ENCODE peak calls at places on chromosome 7, in eight cellular contexts. B is thoracic aorta, T is left lung, A is IMR-90, H is prostate gland, I is kidney epithelial cell, J is choroid plexus epithelial cell, X is brain microvascular endothelial cell. P is an unnamed sample.

GRCh38 chr7:121440857-121441503 is 44.9 kb upstream of the FAM3C start:
- DNase-seq in B (no peak), T (peak), A (no peak), H (no peak), I (no peak), J (no peak), X (no peak), P (no peak)

GRCh38 chr7:44280636-44280992 is 44.8 kb downstream of the CAMK2B start:
- DNase-seq in B (no peak), T (no peak), A (no peak), H (no peak), I (no peak), J (no peak), X (no peak), P (no peak)

GRCh38 chr7:135678612-135679575 is 16.6 kb downstream of the STMP1 start:
- DNase-seq in B (peak), T (no peak), A (peak), H (peak), I (no peak), J (peak), X (no peak), P (peak)

GRCh38 chr7:64886956-64887545 is 16.0 kb upstream of the ZNF273 start:
- DNase-seq in B (no peak), T (no peak), A (no peak), H (no peak), I (no peak), J (no peak), X (no peak), P (no peak)

GRCh38 chr7:157616426-157616825 is 279.6 kb downstream of the DNAJB6 start:
- DNase-seq in B (no peak), T (no peak), A (no peak), H (no peak), I (no peak), J (no peak), X (no peak), P (no peak)

GRCh38 chr7:151087247-151088018 is 1.2 kb downstream of the AGAP3 start:
- DNase-seq in B (no peak), T (peak), A (peak), H (peak), I (no peak), J (peak), X (no peak), P (peak)

GRCh38 chr7:151802469-151802846 is 74.5 kb downstream of the PRKAG2 start:
- DNase-seq in B (no peak), T (peak), A (no peak), H (no peak), I (no peak), J (no peak), X (no peak), P (no peak)

GRCh38 chr7:8433477-8434289 is at the start of gene NXPH1:
- DNase-seq in B (no peak), T (peak), A (no peak), H (no peak), I (no peak), J (no peak), X (no peak), P (no peak)

GRCh38 chr7:66379761-66380160 is 174.6 kb downstream of the TPST1 start:
- DNase-seq in B (no peak), T (no peak), A (peak), H (no peak), I (no peak), J (peak), X (peak), P (peak)

GRCh38 chr7:7918736-7919448 is 49.7 kb upstream of the GLCCI1 start:
- DNase-seq in B (no peak), T (no peak), A (peak), H (no peak), I (no peak), J (peak), X (no peak), P (no peak)

GRCh38 chr7:6380310-6381095 is 67.3 kb downstream of the DAGLB start:
- DNase-seq in B (no peak), T (no peak), A (no peak), H (no peak), I (no peak), J (no peak), X (no peak), P (no peak)

GRCh38 chr7:18548569-18548968 is 53.0 kb downstream of the HDAC9 start:
- DNase-seq in B (no peak), T (no peak), A (no peak), H (no peak), I (no peak), J (no peak), X (no peak), P (no peak)

GRCh38 chr7:132321387-132321786 is 254.9 kb downstream of the PLXNA4 start:
- DNase-seq in B (no peak), T (no peak), A (no peak), H (no peak), I (no peak), J (peak), X (peak), P (no peak)

GRCh38 chr7:14834456-14834855 is 68.1 kb downstream of the DGKB start:
- DNase-seq in B (no peak), T (no peak), A (peak), H (no peak), I (no peak), J (peak), X (peak), P (peak)

GRCh38 chr7:41107330-41107937 is 595.5 kb downstream of the INHBA start:
- DNase-seq in B (no peak), T (peak), A (peak), H (peak), I (peak), J (peak), X (peak), P (peak)

GRCh38 chr7:159169391-159169790 is 24.7 kb upstream of the VIPR2 start:
- DNase-seq in B (no peak), T (no peak), A (no peak), H (no peak), I (no peak), J (no peak), X (no peak), P (no peak)

GRCh38 chr7:136133491-136133990 is 156.4 kb upstream of the MTPN start:
- DNase-seq in B (no peak), T (no peak), A (peak), H (no peak), I (no peak), J (peak), X (peak), P (no peak)

GRCh38 chr7:91355680-91356435 is 91.6 kb downstream of the FZD1 start:
- DNase-seq in B (no peak), T (no peak), A (no peak), H (no peak), I (no peak), J (no peak), X (no peak), P (no peak)

GRCh38 chr7:7761974-7762769 is 43.8 kb upstream of the RPA3 start:
- DNase-seq in B (no peak), T (no peak), A (peak), H (no peak), I (no peak), J (peak), X (peak), P (peak)

GRCh38 chr7:8197994-8198698 is 63.8 kb downstream of the ICA1 start:
- DNase-seq in B (no peak), T (no peak), A (no peak), H (no peak), I (no peak), J (no peak), X (no peak), P (no peak)

GRCh38 chr7:100835903-100836811 is 8.8 kb upstream of the EPHB4 start:
- DNase-seq in B (no peak), T (no peak), A (no peak), H (peak), I (no peak), J (no peak), X (no peak), P (no peak)

GRCh38 chr7:22726849-22727792 is at the start of gene IL6:
- DNase-seq in B (no peak), T (peak), A (peak), H (peak), I (peak), J (peak), X (peak), P (peak)

GRCh38 chr7:156829669-156830336 is 63.2 kb downstream of the LMBR1 start:
- DNase-seq in B (no peak), T (no peak), A (no peak), H (no peak), I (no peak), J (no peak), X (no peak), P (no peak)

GRCh38 chr7:143850682-143851081 is 51.3 kb downstream of the TCAF1 start:
- DNase-seq in B (no peak), T (no peak), A (no peak), H (no peak), I (no peak), J (no peak), X (no peak), P (no peak)

GRCh38 chr7:46909601-46910051 is 672.3 kb downstream of the TNS3 start:
- DNase-seq in B (no peak), T (no peak), A (peak), H (no peak), I (peak), J (peak), X (peak), P (peak)

GRCh38 chr7:11730725-11731124 is 101.3 kb downstream of the THSD7A start:
- DNase-seq in B (no peak), T (no peak), A (no peak), H (no peak), I (no peak), J (no peak), X (no peak), P (no peak)

GRCh38 chr7:90455163-90456030 is 14.0 kb upstream of the PTTG1IP2 start:
- DNase-seq in B (no peak), T (no peak), A (peak), H (peak), I (peak), J (peak), X (peak), P (peak)

GRCh38 chr7:43537765-43538403 is 45.0 kb upstream of the STK17A start:
- DNase-seq in B (no peak), T (no peak), A (no peak), H (no peak), I (no peak), J (peak), X (no peak), P (peak)

GRCh38 chr7:158377800-158378623 is 209.6 kb downstream of the PTPRN2 start:
- DNase-seq in B (no peak), T (no peak), A (no peak), H (no peak), I (no peak), J (no peak), X (no peak), P (no peak)

GRCh38 chr7:148306759-148307158 is 283.8 kb upstream of the C7orf33 start:
- DNase-seq in B (no peak), T (no peak), A (no peak), H (no peak), I (no peak), J (no peak), X (no peak), P (no peak)

GRCh38 chr7:149293946-149294640 is 32.1 kb downstream of the ZNF783 start:
- DNase-seq in B (no peak), T (no peak), A (no peak), H (no peak), I (no peak), J (no peak), X (no peak), P (no peak)

GRCh38 chr7:50203521-50203920 is 101.0 kb upstream of the IKZF1 start:
- DNase-seq in B (no peak), T (no peak), A (no peak), H (no peak), I (no peak), J (no peak), X (no peak), P (no peak)

GRCh38 chr7:20798081-20798693 is 11.5 kb upstream of the SP8 start:
- DNase-seq in B (no peak), T (peak), A (no peak), H (peak), I (no peak), J (peak), X (no peak), P (no peak)

GRCh38 chr7:23004247-23004520 is 9.7 kb downstream of the HYCC1 start:
- DNase-seq in B (no peak), T (no peak), A (no peak), H (no peak), I (no peak), J (no peak), X (no peak), P (no peak)

GRCh38 chr7:117148971-117149370 is 173.9 kb downstream of the WNT2 start:
- DNase-seq in B (no peak), T (no peak), A (no peak), H (no peak), I (no peak), J (no peak), X (no peak), P (no peak)

GRCh38 chr7:116582806-116583444 is 58.1 kb downstream of the CAV1 start:
- DNase-seq in B (no peak), T (no peak), A (peak), H (no peak), I (no peak), J (peak), X (peak), P (peak)

GRCh38 chr7:155721056-155721455 is 76.6 kb downstream of the RBM33 start:
- DNase-seq in B (no peak), T (no peak), A (no peak), H (no peak), I (no peak), J (no peak), X (no peak), P (no peak)

GRCh38 chr7:139490130-139490529 is 6.7 kb upstream of the KLRG2 start:
- DNase-seq in B (no peak), T (no peak), A (no peak), H (peak), I (peak), J (peak), X (no peak), P (no peak)

DNA sequence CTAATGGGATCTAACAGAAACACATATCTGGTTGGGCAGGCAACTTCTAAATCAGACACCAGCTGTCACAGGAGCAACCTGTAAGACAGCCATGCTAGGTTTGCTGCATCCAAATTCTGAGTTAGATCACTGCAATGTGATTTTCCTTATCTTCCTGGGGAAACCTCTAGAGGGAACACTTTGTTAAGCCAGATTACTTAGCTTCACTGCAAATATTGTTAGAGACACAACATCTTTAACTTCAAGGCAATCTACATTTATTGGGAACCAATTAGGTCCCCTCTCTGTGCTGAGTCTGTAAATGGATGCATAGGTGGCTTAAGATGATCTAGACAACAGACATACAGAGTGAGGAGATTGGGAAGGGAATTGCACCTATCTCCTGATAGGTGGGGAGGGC is 109.7 kb upstream of the ELMO1 start:
- DNase-seq in B (no peak), T (no peak), A (no peak), H (no peak), I (no peak), J (no peak), X (no peak), P (no peak)
- TF ChIP-seq CTCF in B (no peak), T (no peak), A (no peak), H (no peak), I (no peak), J (no peak), X (no peak), P (no peak)

GRCh38 chr7:2595258-2595860 is 36.4 kb upstream of the TTYH3 start:
- DNase-seq in B (no peak), T (peak), A (no peak), H (no peak), I (no peak), J (no peak), X (no peak), P (no peak)

GRCh38 chr7:2594599-2594998 is 35.8 kb downstream of the IQCE start:
- DNase-seq in B (no peak), T (no peak), A (no peak), H (no peak), I (no peak), J (no peak), X (no peak), P (no peak)

GRCh38 chr7:2601065-2601464 is 30.7 kb upstream of the TTYH3 start:
- DNase-seq in B (no peak), T (peak), A (no peak), H (no peak), I (no peak), J (no peak), X (no peak), P (no peak)

GRCh38 chr7:2596636-2597635 is 34.9 kb upstream of the TTYH3 start:
- DNase-seq in B (no peak), T (peak), A (no peak), H (no peak), I (no peak), J (no peak), X (no peak), P (no peak)

DNA sequence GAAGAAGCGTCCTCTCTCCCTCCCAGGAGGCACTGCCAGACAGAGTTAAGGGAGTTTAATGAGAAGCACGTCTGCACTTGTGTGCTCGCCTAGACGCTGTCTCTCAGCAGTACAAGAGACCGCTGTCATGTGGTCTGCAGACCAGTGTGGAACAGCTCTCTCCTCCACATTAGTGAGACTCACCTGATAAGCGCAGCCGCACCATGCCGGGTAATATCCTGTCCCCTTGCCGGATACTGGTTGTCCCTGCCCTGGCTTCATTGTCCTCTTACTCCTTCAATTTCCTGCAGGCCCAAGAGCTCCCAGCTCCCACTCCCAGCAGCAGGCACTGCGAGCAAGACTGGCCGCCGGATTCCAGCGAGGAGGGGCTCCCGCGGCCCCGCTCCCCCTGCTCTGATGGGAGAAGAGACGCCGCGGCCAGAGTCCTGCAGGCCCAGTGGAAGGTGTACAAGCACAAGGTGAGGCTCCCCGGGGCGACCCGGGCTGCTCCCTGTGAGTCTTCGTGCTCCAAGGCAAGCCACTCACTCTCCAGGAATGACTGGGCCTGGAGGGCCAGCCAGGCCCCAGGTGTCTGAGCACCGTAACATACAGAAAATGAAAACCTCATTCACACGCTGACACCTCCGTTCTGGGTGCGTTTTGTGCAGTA is 33.5 kb upstream of the TTYH3 start:
- DNase-seq in B (no peak), T (peak), A (no peak), H (no peak), I (no peak), J (no peak), X (no peak), P (no peak)
- H3K4me3 ChIP-seq in B (no peak), T (no peak), A (no peak), H (no peak), I (no peak), J (no peak), X (no peak), P (no peak)

DNA sequence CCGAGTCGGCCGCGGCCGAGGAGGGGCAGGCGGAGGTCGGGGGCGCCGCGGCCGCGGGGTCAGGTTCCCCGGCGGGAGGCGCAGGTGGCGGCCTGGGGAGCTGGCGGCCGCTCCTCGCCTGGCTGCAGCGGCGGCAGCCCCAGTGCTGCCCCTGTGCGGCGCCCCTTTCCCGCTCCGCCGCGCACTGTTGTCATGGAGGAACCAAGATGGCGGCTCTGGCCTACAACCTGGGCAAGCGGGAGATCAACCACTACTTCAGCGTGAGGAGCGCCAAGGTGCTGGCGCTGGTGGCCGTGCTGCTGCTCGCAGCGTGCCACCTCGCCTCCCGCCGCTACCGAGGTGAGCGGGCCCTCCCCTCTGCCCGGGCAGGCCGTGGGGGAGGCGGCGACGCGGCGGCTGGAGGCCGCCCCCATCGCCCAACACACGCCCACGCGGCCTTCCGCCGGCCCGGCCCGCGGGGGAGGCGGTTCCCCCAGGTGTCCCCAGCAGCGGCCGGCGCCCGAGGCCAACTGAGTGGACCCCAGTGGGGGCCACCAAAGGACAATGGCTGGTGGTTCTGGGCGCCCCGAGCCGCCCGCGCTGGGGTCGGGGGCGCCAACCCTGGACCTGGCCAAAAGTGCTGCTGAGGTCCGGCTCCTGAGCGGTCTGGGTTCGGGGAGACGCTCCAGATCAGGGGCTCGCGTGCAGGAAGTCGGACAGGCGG is 421 bp downstream of the CASD1 start:
- DNase-seq in B (no peak), T (peak), A (peak), H (peak), I (no peak), J (peak), X (peak), P (peak)
- TF ChIP-seq CTCF in B (no peak), T (no peak), A (peak), H (no peak), I (peak), J (peak), X (peak), P (peak)

GRCh38 chr7:27123021-27123476 is 7.5 kb downstream of the HOXA4 start:
- DNase-seq in B (no peak), T (no peak), A (peak), H (no peak), I (no peak), J (no peak), X (no peak), P (peak)
- H3K4me3 ChIP-seq in B (peak), T (no peak), A (peak), H (no peak), I (peak), J (no peak), X (peak), P (peak)

DNA sequence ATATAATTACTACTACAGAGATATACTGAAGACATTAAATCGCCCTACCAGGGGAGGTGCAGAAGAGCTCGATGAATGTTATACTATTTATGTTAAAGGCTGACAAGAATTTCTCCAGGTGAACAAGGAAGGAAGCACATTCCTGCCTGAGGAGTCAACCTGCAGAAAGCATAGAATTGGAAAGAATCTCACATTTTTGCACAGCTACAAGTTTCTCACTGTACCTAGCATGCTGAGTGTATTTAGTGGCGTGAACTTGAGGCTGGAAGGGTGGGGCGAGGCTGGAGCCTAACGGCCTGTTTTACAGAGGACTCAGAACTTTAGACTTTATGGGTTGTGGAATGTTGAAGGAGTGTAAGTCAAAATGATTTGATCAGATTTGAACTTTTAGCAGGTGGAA is 373.6 kb upstream of the LRGUK start:
- DNase-seq in B (no peak), T (no peak), A (no peak), H (no peak), I (no peak), J (peak), X (no peak), P (no peak)
- TF ChIP-seq CTCF in B (no peak), T (no peak), A (no peak), H (no peak), I (no peak), J (no peak), X (no peak), P (no peak)

GRCh38 chr7:96241834-96242233 is 80.1 kb downstream of the SLC25A13 start:
- DNase-seq in B (no peak), T (no peak), A (no peak), H (no peak), I (no peak), J (peak), X (no peak), P (no peak)
- H3K4me3 ChIP-seq in B (no peak), T (no peak), A (no peak), H (no peak), I (no peak), J (no peak), X (no peak), P (no peak)

P was measured in fibroblast of the aortic adventitia.